ENCODE peak calls at places on chromosomes 6 and 20, in five cellular contexts. One of them, this sample, is unnamed.

GRCh38 chr6:33962673-33963072 is 158.9 kb upstream of the MLN start:
- DNase-seq in K562: no peak
- DNase-seq in heart left ventricle: peak
- DNase-seq in heart right ventricle: no peak
- DNase-seq in PC-3: no peak
- DNase-seq in this sample: no peak

GRCh38 chr20:17901971-17902370 is 66.6 kb downstream of the SNX5 start:
- DNase-seq in K562: no peak
- DNase-seq in heart left ventricle: no peak
- DNase-seq in heart right ventricle: no peak
- DNase-seq in PC-3: no peak
- DNase-seq in this sample: no peak

GRCh38 chr6:135686784-135687301 is 164.7 kb upstream of the PDE7B start:
- DNase-seq in K562: no peak
- DNase-seq in heart left ventricle: no peak
- DNase-seq in heart right ventricle: no peak
- DNase-seq in PC-3: peak
- DNase-seq in this sample: peak

GRCh38 chr20:14997791-14998190 is 660.4 kb upstream of the FLRT3 start:
- DNase-seq in PC-3: peak
- DNase-seq in heart left ventricle: no peak
- DNase-seq in K562: no peak
- DNase-seq in heart right ventricle: no peak
- DNase-seq in this sample: peak

GRCh38 chr6:163324928-163325784 is 89.4 kb upstream of the QKI start:
- DNase-seq in PC-3: peak
- DNase-seq in K562: no peak
- DNase-seq in heart left ventricle: peak
- DNase-seq in heart right ventricle: no peak
- DNase-seq in this sample: no peak

GRCh38 chr6:167111597-167111996 is 11.3 kb upstream of the CCR6 start:
- DNase-seq in K562: no peak
- DNase-seq in heart right ventricle: no peak
- DNase-seq in PC-3: no peak
- DNase-seq in heart left ventricle: no peak
- DNase-seq in this sample: no peak

GRCh38 chr6:149317656-149318571 is at the start of gene TAB2:
- DNase-seq in K562: peak
- DNase-seq in heart left ventricle: peak
- DNase-seq in PC-3: no peak
- DNase-seq in heart right ventricle: peak
- DNase-seq in this sample: peak

GRCh38 chr6:94501546-94501945 is 1075.8 kb upstream of the MANEA start:
- DNase-seq in heart right ventricle: no peak
- DNase-seq in heart left ventricle: no peak
- DNase-seq in PC-3: no peak
- DNase-seq in K562: no peak
- DNase-seq in this sample: no peak

GRCh38 chr20:51220293-51220706 is 197.4 kb upstream of the KCNG1 start:
- DNase-seq in PC-3: peak
- DNase-seq in K562: peak
- DNase-seq in heart right ventricle: no peak
- DNase-seq in heart left ventricle: no peak
- DNase-seq in this sample: peak

GRCh38 chr20:24584538-24585356 is 115.3 kb downstream of the SYNDIG1 start:
- DNase-seq in K562: no peak
- DNase-seq in heart left ventricle: no peak
- DNase-seq in heart right ventricle: no peak
- DNase-seq in PC-3: peak
- DNase-seq in this sample: no peak

DNA sequence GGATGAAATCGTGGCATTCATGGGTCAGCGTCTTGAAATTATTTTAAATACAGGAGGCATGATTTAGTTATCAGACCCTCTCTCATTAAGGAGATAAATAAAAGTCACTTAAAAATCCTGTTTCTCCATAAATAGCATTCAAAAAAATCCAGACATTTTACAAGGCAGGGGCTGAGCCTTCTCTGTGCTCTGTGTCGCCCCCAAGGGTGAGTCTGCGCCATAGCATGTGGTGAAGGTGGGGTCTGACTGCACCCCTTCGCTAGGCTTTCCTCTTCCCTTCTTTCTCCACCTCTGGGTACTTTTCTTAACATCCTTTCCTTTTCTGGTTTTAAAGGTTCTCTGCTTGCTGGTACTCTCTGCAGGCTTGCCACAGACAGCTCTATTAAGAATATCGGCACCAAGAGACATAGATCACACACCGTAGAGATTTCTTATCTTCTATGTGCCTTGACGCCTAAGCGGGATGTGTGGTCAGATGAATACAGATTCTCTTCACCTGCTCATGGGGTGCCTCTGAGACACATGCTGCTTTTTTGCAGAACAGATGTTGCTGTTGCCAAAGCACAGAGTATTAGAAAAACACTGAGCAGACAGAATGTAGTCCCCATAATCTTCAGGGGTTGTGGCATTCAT is 20.1 kb upstream of the FAM209A start:
- DNase-seq in K562: peak
- DNase-seq in heart right ventricle: no peak
- DNase-seq in heart left ventricle: no peak
- DNase-seq in PC-3: no peak
- DNase-seq in this sample: no peak
- H3K27ac ChIP-seq in K562: no peak
- H3K27ac ChIP-seq in heart right ventricle: no peak
- H3K27ac ChIP-seq in heart left ventricle: no peak
- H3K27ac ChIP-seq in PC-3: no peak
- H3K27ac ChIP-seq in this sample: no peak

GRCh38 chr6:10465633-10466499 is 51.0 kb upstream of the TFAP2A start:
- DNase-seq in heart right ventricle: no peak
- DNase-seq in K562: peak
- DNase-seq in heart left ventricle: no peak
- DNase-seq in PC-3: peak
- DNase-seq in this sample: peak
- TF ChIP-seq CTCF in heart right ventricle: peak
- TF ChIP-seq CTCF in K562: peak
- TF ChIP-seq CTCF in heart left ventricle: no peak
- TF ChIP-seq CTCF in PC-3: peak
- TF ChIP-seq CTCF in this sample: peak

GRCh38 chr6:116101790-116102189 is 1.1 kb downstream of the NT5DC1 start:
- DNase-seq in heart left ventricle: no peak
- DNase-seq in K562: no peak
- DNase-seq in PC-3: no peak
- DNase-seq in heart right ventricle: no peak
- DNase-seq in this sample: no peak
- H3K27ac ChIP-seq in heart left ventricle: peak
- H3K27ac ChIP-seq in K562: no peak
- H3K27ac ChIP-seq in PC-3: no peak
- H3K27ac ChIP-seq in heart right ventricle: peak
- H3K27ac ChIP-seq in this sample: no peak

DNA sequence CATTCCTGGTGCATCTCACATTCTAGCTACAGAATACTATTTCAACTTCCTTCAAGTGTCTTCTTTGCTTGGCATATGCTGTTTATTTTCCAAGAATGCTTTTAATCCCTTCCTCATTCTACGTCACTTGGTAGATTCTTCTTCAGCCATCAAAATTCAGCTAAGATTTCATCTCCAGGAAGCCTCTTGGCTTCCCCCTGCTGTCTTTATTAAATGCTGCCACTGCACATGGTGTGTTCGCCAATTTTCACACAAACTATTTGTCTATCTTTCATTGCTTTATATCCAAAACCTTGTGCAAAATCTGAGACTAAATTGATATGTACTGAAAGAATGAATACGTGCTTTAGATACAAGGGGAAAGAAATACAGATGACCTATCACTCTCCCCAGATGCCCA is 253.0 kb downstream of the RFPL4B start:
- DNase-seq in PC-3: no peak
- DNase-seq in heart left ventricle: no peak
- DNase-seq in K562: no peak
- DNase-seq in heart right ventricle: no peak
- DNase-seq in this sample: no peak
- TF ChIP-seq CTCF in PC-3: peak
- TF ChIP-seq CTCF in heart left ventricle: no peak
- TF ChIP-seq CTCF in K562: no peak
- TF ChIP-seq CTCF in heart right ventricle: no peak
- TF ChIP-seq CTCF in this sample: no peak

GRCh38 chr6:96856822-96857221 is 19.5 kb upstream of the GPR63 start:
- DNase-seq in heart right ventricle: no peak
- DNase-seq in PC-3: no peak
- DNase-seq in heart left ventricle: no peak
- DNase-seq in K562: no peak
- DNase-seq in this sample: no peak
- H3K27ac ChIP-seq in heart right ventricle: no peak
- H3K27ac ChIP-seq in PC-3: no peak
- H3K27ac ChIP-seq in heart left ventricle: no peak
- H3K27ac ChIP-seq in K562: no peak
- H3K27ac ChIP-seq in this sample: no peak

DNA sequence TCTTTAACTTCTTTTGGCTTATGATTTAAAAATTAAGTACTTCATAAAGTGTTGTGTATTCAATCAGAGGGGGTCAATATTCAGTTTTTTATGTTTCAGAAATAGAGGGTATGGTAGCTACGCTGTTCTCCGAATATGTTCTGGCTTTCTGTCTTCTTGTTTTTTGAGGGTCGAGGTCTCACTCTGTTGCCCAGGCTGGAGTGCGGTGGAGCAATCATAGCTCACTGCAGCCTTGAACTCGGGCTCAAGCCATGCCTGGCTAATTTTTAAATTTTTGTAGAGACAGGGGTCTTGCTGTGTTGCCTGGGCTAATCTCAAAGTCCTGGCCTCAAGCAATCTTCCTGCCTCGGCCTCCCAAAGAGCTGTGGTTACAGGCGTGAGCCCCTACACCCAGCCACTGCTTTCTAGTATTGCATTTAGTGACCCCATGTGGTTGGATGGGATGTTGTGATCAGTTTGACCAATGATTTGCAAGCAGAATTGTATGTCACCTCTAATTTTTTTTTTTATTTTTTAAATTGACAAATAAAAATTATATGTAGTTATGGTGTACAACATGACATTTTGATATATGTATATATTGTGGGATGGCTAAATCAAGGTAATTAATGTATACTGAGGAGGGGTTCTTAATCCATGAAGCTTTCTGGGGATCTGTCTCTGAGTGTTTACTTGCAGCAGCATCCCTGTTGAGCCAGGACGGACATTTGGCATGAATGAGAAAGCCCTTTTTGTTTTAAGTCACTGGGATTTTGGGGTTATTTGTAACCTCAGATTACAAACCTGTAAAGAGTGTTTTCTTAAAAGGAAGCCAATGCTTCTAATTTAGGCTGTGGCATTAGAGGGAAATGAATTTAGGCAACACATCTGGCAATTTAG is 38.5 kb upstream of the DEK start:
- DNase-seq in PC-3: peak
- DNase-seq in K562: peak
- DNase-seq in heart left ventricle: no peak
- DNase-seq in heart right ventricle: no peak
- DNase-seq in this sample: no peak
- TF ChIP-seq CTCF in PC-3: peak
- TF ChIP-seq CTCF in K562: peak
- TF ChIP-seq CTCF in heart left ventricle: no peak
- TF ChIP-seq CTCF in heart right ventricle: peak
- TF ChIP-seq CTCF in this sample: no peak

GRCh38 chr6:107488875-107489635 is 862 bp upstream of the SOBP start:
- DNase-seq in heart left ventricle: peak
- DNase-seq in PC-3: no peak
- DNase-seq in heart right ventricle: peak
- DNase-seq in K562: peak
- DNase-seq in this sample: peak
- H3K27ac ChIP-seq in heart left ventricle: peak
- H3K27ac ChIP-seq in PC-3: no peak
- H3K27ac ChIP-seq in heart right ventricle: peak
- H3K27ac ChIP-seq in K562: no peak
- H3K27ac ChIP-seq in this sample: no peak